ENCODE peak calls at places on chromosomes 2 and 18, in eight cellular contexts. One of them, this sample, is unnamed.

GRCh38 chr2:136141510-136142154 is 23.7 kb upstream of the CXCR4 start:
- DNase-seq in H54: no peak
- DNase-seq in NCI-H226: no peak
- DNase-seq in left colon: no peak
- DNase-seq in activated CD8-positive, alpha-beta memory T cell treated with anti-CD3 and anti-CD28 coated beads, Interleukin-2, amount 10 ng/mL, durations not matched to agents 7 days and 5 days: no peak
- DNase-seq in cerebellum: peak
- DNase-seq in H7: no peak
- DNase-seq in activated naive CD4-positive, alpha-beta T cell treated with anti-CD3 and anti-CD28 coated beads, Interleukin-2, amount 50 U/mL, for 16 hours: no peak
- DNase-seq in this sample: no peak

GRCh38 chr18:64405161-64405560 is 256.3 kb upstream of the LINC00305 start:
- DNase-seq in activated CD8-positive, alpha-beta memory T cell treated with anti-CD3 and anti-CD28 coated beads, Interleukin-2, amount 10 ng/mL, durations not matched to agents 7 days and 5 days: no peak
- DNase-seq in cerebellum: no peak
- DNase-seq in NCI-H226: no peak
- DNase-seq in activated naive CD4-positive, alpha-beta T cell treated with anti-CD3 and anti-CD28 coated beads, Interleukin-2, amount 50 U/mL, for 16 hours: no peak
- DNase-seq in H7: no peak
- DNase-seq in left colon: no peak
- DNase-seq in H54: no peak
- DNase-seq in this sample: no peak

GRCh38 chr2:113407446-113408099 is 29.9 kb upstream of the ZNG1B start:
- DNase-seq in activated naive CD4-positive, alpha-beta T cell treated with anti-CD3 and anti-CD28 coated beads, Interleukin-2, amount 50 U/mL, for 16 hours: no peak
- DNase-seq in H54: no peak
- DNase-seq in cerebellum: no peak
- DNase-seq in activated CD8-positive, alpha-beta memory T cell treated with anti-CD3 and anti-CD28 coated beads, Interleukin-2, amount 10 ng/mL, durations not matched to agents 7 days and 5 days: no peak
- DNase-seq in left colon: no peak
- DNase-seq in H7: no peak
- DNase-seq in NCI-H226: no peak
- DNase-seq in this sample: no peak

GRCh38 chr2:19540739-19541503 is 182.5 kb upstream of the OSR1 start:
- DNase-seq in NCI-H226: peak
- DNase-seq in H7: no peak
- DNase-seq in H54: peak
- DNase-seq in activated CD8-positive, alpha-beta memory T cell treated with anti-CD3 and anti-CD28 coated beads, Interleukin-2, amount 10 ng/mL, durations not matched to agents 7 days and 5 days: no peak
- DNase-seq in cerebellum: no peak
- DNase-seq in left colon: peak
- DNase-seq in activated naive CD4-positive, alpha-beta T cell treated with anti-CD3 and anti-CD28 coated beads, Interleukin-2, amount 50 U/mL, for 16 hours: no peak
- DNase-seq in this sample: peak

GRCh38 chr2:28949190-28949589 is 31.9 kb upstream of the TOGARAM2 start:
- DNase-seq in H7: no peak
- DNase-seq in activated naive CD4-positive, alpha-beta T cell treated with anti-CD3 and anti-CD28 coated beads, Interleukin-2, amount 50 U/mL, for 16 hours: no peak
- DNase-seq in NCI-H226: no peak
- DNase-seq in H54: no peak
- DNase-seq in left colon: no peak
- DNase-seq in cerebellum: no peak
- DNase-seq in activated CD8-positive, alpha-beta memory T cell treated with anti-CD3 and anti-CD28 coated beads, Interleukin-2, amount 10 ng/mL, durations not matched to agents 7 days and 5 days: no peak
- DNase-seq in this sample: no peak

GRCh38 chr2:161825429-161825828 is 201.2 kb downstream of the SLC4A10 start:
- DNase-seq in cerebellum: no peak
- DNase-seq in activated naive CD4-positive, alpha-beta T cell treated with anti-CD3 and anti-CD28 coated beads, Interleukin-2, amount 50 U/mL, for 16 hours: no peak
- DNase-seq in activated CD8-positive, alpha-beta memory T cell treated with anti-CD3 and anti-CD28 coated beads, Interleukin-2, amount 10 ng/mL, durations not matched to agents 7 days and 5 days: no peak
- DNase-seq in H7: no peak
- DNase-seq in H54: no peak
- DNase-seq in NCI-H226: no peak
- DNase-seq in left colon: no peak
- DNase-seq in this sample: no peak

GRCh38 chr2:241911551-241911950 is 42.0 kb downstream of the RTP5 start:
- DNase-seq in cerebellum: no peak
- DNase-seq in H54: no peak
- DNase-seq in activated naive CD4-positive, alpha-beta T cell treated with anti-CD3 and anti-CD28 coated beads, Interleukin-2, amount 50 U/mL, for 16 hours: no peak
- DNase-seq in left colon: no peak
- DNase-seq in NCI-H226: no peak
- DNase-seq in H7: no peak
- DNase-seq in activated CD8-positive, alpha-beta memory T cell treated with anti-CD3 and anti-CD28 coated beads, Interleukin-2, amount 10 ng/mL, durations not matched to agents 7 days and 5 days: no peak
- DNase-seq in this sample: no peak

GRCh38 chr18:67425724-67426123 is 90.8 kb downstream of the DSEL start:
- DNase-seq in NCI-H226: peak
- DNase-seq in activated CD8-positive, alpha-beta memory T cell treated with anti-CD3 and anti-CD28 coated beads, Interleukin-2, amount 10 ng/mL, durations not matched to agents 7 days and 5 days: no peak
- DNase-seq in left colon: no peak
- DNase-seq in cerebellum: no peak
- DNase-seq in H54: peak
- DNase-seq in H7: no peak
- DNase-seq in activated naive CD4-positive, alpha-beta T cell treated with anti-CD3 and anti-CD28 coated beads, Interleukin-2, amount 50 U/mL, for 16 hours: no peak
- DNase-seq in this sample: no peak

GRCh38 chr2:86492057-86492456 is 50.9 kb downstream of the KDM3A start:
- DNase-seq in NCI-H226: no peak
- DNase-seq in H7: no peak
- DNase-seq in cerebellum: no peak
- DNase-seq in activated naive CD4-positive, alpha-beta T cell treated with anti-CD3 and anti-CD28 coated beads, Interleukin-2, amount 50 U/mL, for 16 hours: no peak
- DNase-seq in activated CD8-positive, alpha-beta memory T cell treated with anti-CD3 and anti-CD28 coated beads, Interleukin-2, amount 10 ng/mL, durations not matched to agents 7 days and 5 days: no peak
- DNase-seq in H54: no peak
- DNase-seq in left colon: no peak
- DNase-seq in this sample: no peak

GRCh38 chr2:41828052-41828643 is 219.7 kb upstream of the PKDCC start:
- DNase-seq in activated CD8-positive, alpha-beta memory T cell treated with anti-CD3 and anti-CD28 coated beads, Interleukin-2, amount 10 ng/mL, durations not matched to agents 7 days and 5 days: no peak
- DNase-seq in cerebellum: no peak
- DNase-seq in H54: no peak
- DNase-seq in H7: no peak
- DNase-seq in left colon: no peak
- DNase-seq in activated naive CD4-positive, alpha-beta T cell treated with anti-CD3 and anti-CD28 coated beads, Interleukin-2, amount 50 U/mL, for 16 hours: no peak
- DNase-seq in NCI-H226: no peak
- DNase-seq in this sample: no peak

GRCh38 chr2:147394179-147394790 is 450.5 kb upstream of the ACVR2A start:
- DNase-seq in activated naive CD4-positive, alpha-beta T cell treated with anti-CD3 and anti-CD28 coated beads, Interleukin-2, amount 50 U/mL, for 16 hours: no peak
- DNase-seq in NCI-H226: no peak
- DNase-seq in activated CD8-positive, alpha-beta memory T cell treated with anti-CD3 and anti-CD28 coated beads, Interleukin-2, amount 10 ng/mL, durations not matched to agents 7 days and 5 days: no peak
- DNase-seq in H54: no peak
- DNase-seq in cerebellum: no peak
- DNase-seq in H7: no peak
- DNase-seq in left colon: no peak
- DNase-seq in this sample: no peak

GRCh38 chr2:56239437-56239836 is 55.6 kb downstream of the CCDC85A start:
- DNase-seq in NCI-H226: no peak
- DNase-seq in cerebellum: no peak
- DNase-seq in H7: no peak
- DNase-seq in H54: no peak
- DNase-seq in activated CD8-positive, alpha-beta memory T cell treated with anti-CD3 and anti-CD28 coated beads, Interleukin-2, amount 10 ng/mL, durations not matched to agents 7 days and 5 days: no peak
- DNase-seq in left colon: no peak
- DNase-seq in activated naive CD4-positive, alpha-beta T cell treated with anti-CD3 and anti-CD28 coated beads, Interleukin-2, amount 50 U/mL, for 16 hours: no peak
- DNase-seq in this sample: peak

GRCh38 chr2:146037334-146037870 is 1517.5 kb upstream of the ZEB2 start:
- DNase-seq in activated CD8-positive, alpha-beta memory T cell treated with anti-CD3 and anti-CD28 coated beads, Interleukin-2, amount 10 ng/mL, durations not matched to agents 7 days and 5 days: no peak
- DNase-seq in cerebellum: no peak
- DNase-seq in left colon: no peak
- DNase-seq in activated naive CD4-positive, alpha-beta T cell treated with anti-CD3 and anti-CD28 coated beads, Interleukin-2, amount 50 U/mL, for 16 hours: no peak
- DNase-seq in H54: no peak
- DNase-seq in H7: no peak
- DNase-seq in NCI-H226: no peak
- DNase-seq in this sample: no peak

GRCh38 chr18:56873441-56874140 is 222.4 kb downstream of the WDR7 start:
- DNase-seq in activated CD8-positive, alpha-beta memory T cell treated with anti-CD3 and anti-CD28 coated beads, Interleukin-2, amount 10 ng/mL, durations not matched to agents 7 days and 5 days: no peak
- DNase-seq in left colon: no peak
- DNase-seq in NCI-H226: no peak
- DNase-seq in activated naive CD4-positive, alpha-beta T cell treated with anti-CD3 and anti-CD28 coated beads, Interleukin-2, amount 50 U/mL, for 16 hours: no peak
- DNase-seq in H7: peak
- DNase-seq in H54: no peak
- DNase-seq in cerebellum: no peak
- DNase-seq in this sample: no peak

GRCh38 chr2:105396254-105397024 is 2.4 kb downstream of the FHL2 start:
- DNase-seq in H54: peak
- DNase-seq in left colon: peak
- DNase-seq in activated CD8-positive, alpha-beta memory T cell treated with anti-CD3 and anti-CD28 coated beads, Interleukin-2, amount 10 ng/mL, durations not matched to agents 7 days and 5 days: no peak
- DNase-seq in H7: no peak
- DNase-seq in NCI-H226: peak
- DNase-seq in cerebellum: no peak
- DNase-seq in activated naive CD4-positive, alpha-beta T cell treated with anti-CD3 and anti-CD28 coated beads, Interleukin-2, amount 50 U/mL, for 16 hours: peak
- DNase-seq in this sample: peak

GRCh38 chr2:99867690-99868089 is 274.7 kb downstream of the AFF3 start:
- DNase-seq in activated naive CD4-positive, alpha-beta T cell treated with anti-CD3 and anti-CD28 coated beads, Interleukin-2, amount 50 U/mL, for 16 hours: no peak
- DNase-seq in H7: no peak
- DNase-seq in left colon: no peak
- DNase-seq in cerebellum: no peak
- DNase-seq in H54: no peak
- DNase-seq in activated CD8-positive, alpha-beta memory T cell treated with anti-CD3 and anti-CD28 coated beads, Interleukin-2, amount 10 ng/mL, durations not matched to agents 7 days and 5 days: no peak
- DNase-seq in NCI-H226: peak
- DNase-seq in this sample: peak

GRCh38 chr2:71460595-71461303 is 7.4 kb downstream of the DYSF start:
- DNase-seq in activated naive CD4-positive, alpha-beta T cell treated with anti-CD3 and anti-CD28 coated beads, Interleukin-2, amount 50 U/mL, for 16 hours: no peak
- DNase-seq in left colon: no peak
- DNase-seq in cerebellum: no peak
- DNase-seq in activated CD8-positive, alpha-beta memory T cell treated with anti-CD3 and anti-CD28 coated beads, Interleukin-2, amount 10 ng/mL, durations not matched to agents 7 days and 5 days: no peak
- DNase-seq in H54: no peak
- DNase-seq in NCI-H226: no peak
- DNase-seq in H7: peak
- DNase-seq in this sample: no peak

GRCh38 chr2:109466674-109467575 is 146.8 kb downstream of the SEPTIN10 start:
- DNase-seq in NCI-H226: no peak
- DNase-seq in activated naive CD4-positive, alpha-beta T cell treated with anti-CD3 and anti-CD28 coated beads, Interleukin-2, amount 50 U/mL, for 16 hours: no peak
- DNase-seq in cerebellum: no peak
- DNase-seq in activated CD8-positive, alpha-beta memory T cell treated with anti-CD3 and anti-CD28 coated beads, Interleukin-2, amount 10 ng/mL, durations not matched to agents 7 days and 5 days: no peak
- DNase-seq in left colon: peak
- DNase-seq in H54: peak
- DNase-seq in H7: no peak
- DNase-seq in this sample: no peak

GRCh38 chr2:115083216-115083615 is 640.8 kb downstream of the DPP10 start:
- DNase-seq in H7: peak
- DNase-seq in left colon: no peak
- DNase-seq in activated CD8-positive, alpha-beta memory T cell treated with anti-CD3 and anti-CD28 coated beads, Interleukin-2, amount 10 ng/mL, durations not matched to agents 7 days and 5 days: no peak
- DNase-seq in activated naive CD4-positive, alpha-beta T cell treated with anti-CD3 and anti-CD28 coated beads, Interleukin-2, amount 50 U/mL, for 16 hours: no peak
- DNase-seq in H54: no peak
- DNase-seq in NCI-H226: no peak
- DNase-seq in cerebellum: no peak
- DNase-seq in this sample: no peak

GRCh38 chr2:223041527-223042109 is 10.4 kb upstream of the KCNE4 start:
- DNase-seq in activated CD8-positive, alpha-beta memory T cell treated with anti-CD3 and anti-CD28 coated beads, Interleukin-2, amount 10 ng/mL, durations not matched to agents 7 days and 5 days: no peak
- DNase-seq in left colon: peak
- DNase-seq in cerebellum: no peak
- DNase-seq in NCI-H226: peak
- DNase-seq in H7: no peak
- DNase-seq in H54: peak
- DNase-seq in activated naive CD4-positive, alpha-beta T cell treated with anti-CD3 and anti-CD28 coated beads, Interleukin-2, amount 50 U/mL, for 16 hours: no peak
- DNase-seq in this sample: peak

GRCh38 chr2:67846341-67847070 is 216.3 kb downstream of the C1D start:
- DNase-seq in cerebellum: peak
- DNase-seq in NCI-H226: peak
- DNase-seq in H7: peak
- DNase-seq in activated naive CD4-positive, alpha-beta T cell treated with anti-CD3 and anti-CD28 coated beads, Interleukin-2, amount 50 U/mL, for 16 hours: no peak
- DNase-seq in activated CD8-positive, alpha-beta memory T cell treated with anti-CD3 and anti-CD28 coated beads, Interleukin-2, amount 10 ng/mL, durations not matched to agents 7 days and 5 days: peak
- DNase-seq in left colon: peak
- DNase-seq in H54: peak
- DNase-seq in this sample: peak

GRCh38 chr2:96470636-96471035 is 34.5 kb downstream of the NEURL3 start:
- DNase-seq in cerebellum: peak
- DNase-seq in H7: peak
- DNase-seq in H54: no peak
- DNase-seq in activated naive CD4-positive, alpha-beta T cell treated with anti-CD3 and anti-CD28 coated beads, Interleukin-2, amount 50 U/mL, for 16 hours: peak
- DNase-seq in NCI-H226: no peak
- DNase-seq in activated CD8-positive, alpha-beta memory T cell treated with anti-CD3 and anti-CD28 coated beads, Interleukin-2, amount 10 ng/mL, durations not matched to agents 7 days and 5 days: peak
- DNase-seq in left colon: peak
- DNase-seq in this sample: no peak

This sample was measured in HTR-8/SVneo.